ENCODE peak calls at places on chromosomes 11 and 22, in four cellular contexts. E is A549, U is K562, G is HepG2. C is an unnamed sample.

GRCh38 chr11:46877580-46877979 is 31.5 kb upstream of the CKAP5 start:
- DNase-seq in E (no peak), U (no peak), G (no peak), C (no peak)

GRCh38 chr11:75768909-75769771 is 562 bp downstream of the DGAT2 start:
- DNase-seq in E (no peak), U (no peak), G (no peak), C (no peak)

GRCh38 chr11:36149538-36150242 is 139.5 kb downstream of the COMMD9 start:
- DNase-seq in E (peak), U (peak), G (peak), C (peak)

GRCh38 chr11:35798423-35798822 is 135.8 kb downstream of the TRIM44 start:
- DNase-seq in E (no peak), U (no peak), G (no peak), C (no peak)

GRCh38 chr22:42676059-42676607 is 26.9 kb upstream of the CYB5R3 start:
- DNase-seq in E (no peak), U (no peak), G (no peak), C (no peak)

GRCh38 chr11:57639321-57640067 is 10.2 kb downstream of the YPEL4 start:
- DNase-seq in E (peak), U (no peak), G (peak), C (no peak)

GRCh38 chr11:126231725-126232459 is 20.3 kb downstream of the FAM118B start:
- DNase-seq in E (no peak), U (no peak), G (no peak), C (no peak)

GRCh38 chr11:48002565-48002964 is 22.2 kb downstream of the PTPRJ start:
- DNase-seq in E (no peak), U (no peak), G (no peak), C (no peak)

GRCh38 chr11:120121914-120122473 is 15.9 kb downstream of the TRIM29 start:
- DNase-seq in E (no peak), U (no peak), G (peak), C (no peak)

GRCh38 chr11:111283945-111284481 is 14.3 kb upstream of the POU2AF3 start:
- DNase-seq in E (no peak), U (no peak), G (no peak), C (no peak)
- TF ChIP-seq POLR2AphosphoS2 in E (no peak), U (no peak), G (no peak), C (no peak)

GRCh38 chr22:37218399-37218770 is 6.1 kb upstream of the SSTR3 start:
- DNase-seq in E (no peak), U (no peak), G (no peak), C (no peak)

GRCh38 chr22:37220543-37220968 is 8.3 kb upstream of the SSTR3 start:
- DNase-seq in E (no peak), U (no peak), G (no peak), C (no peak)

GRCh38 chr22:37219534-37219933 is 7.3 kb upstream of the SSTR3 start:
- DNase-seq in E (no peak), U (no peak), G (no peak), C (no peak)

GRCh38 chr22:37221424-37222336 is 9.4 kb upstream of the SSTR3 start:
- DNase-seq in E (no peak), U (no peak), G (no peak), C (no peak)

GRCh38 chr22:37218771-37219411 is 6.6 kb upstream of the SSTR3 start:
- DNase-seq in E (no peak), U (no peak), G (no peak), C (peak)
- TF ChIP-seq POLR2AphosphoS2 in E (no peak), U (no peak), G (no peak), C (no peak)

GRCh38 chr11:117128289-117128688 is 15.8 kb upstream of the PAFAH1B2 start:
- DNase-seq in E (no peak), U (no peak), G (no peak), C (no peak)

GRCh38 chr11:117122546-117122945 is 21.5 kb upstream of the PAFAH1B2 start:
- DNase-seq in E (no peak), U (no peak), G (no peak), C (no peak)

GRCh38 chr11:117130879-117131278 is 13.2 kb upstream of the PAFAH1B2 start:
- DNase-seq in E (peak), U (no peak), G (no peak), C (no peak)

GRCh38 chr11:117126223-117126965 is 17.7 kb upstream of the PAFAH1B2 start:
- DNase-seq in E (no peak), U (no peak), G (no peak), C (no peak)

GRCh38 chr11:117127164-117127563 is 16.9 kb upstream of the PAFAH1B2 start:
- DNase-seq in E (no peak), U (no peak), G (no peak), C (no peak)
- TF ChIP-seq POLR2AphosphoS2 in E (no peak), U (no peak), G (no peak), C (no peak)

DNA sequence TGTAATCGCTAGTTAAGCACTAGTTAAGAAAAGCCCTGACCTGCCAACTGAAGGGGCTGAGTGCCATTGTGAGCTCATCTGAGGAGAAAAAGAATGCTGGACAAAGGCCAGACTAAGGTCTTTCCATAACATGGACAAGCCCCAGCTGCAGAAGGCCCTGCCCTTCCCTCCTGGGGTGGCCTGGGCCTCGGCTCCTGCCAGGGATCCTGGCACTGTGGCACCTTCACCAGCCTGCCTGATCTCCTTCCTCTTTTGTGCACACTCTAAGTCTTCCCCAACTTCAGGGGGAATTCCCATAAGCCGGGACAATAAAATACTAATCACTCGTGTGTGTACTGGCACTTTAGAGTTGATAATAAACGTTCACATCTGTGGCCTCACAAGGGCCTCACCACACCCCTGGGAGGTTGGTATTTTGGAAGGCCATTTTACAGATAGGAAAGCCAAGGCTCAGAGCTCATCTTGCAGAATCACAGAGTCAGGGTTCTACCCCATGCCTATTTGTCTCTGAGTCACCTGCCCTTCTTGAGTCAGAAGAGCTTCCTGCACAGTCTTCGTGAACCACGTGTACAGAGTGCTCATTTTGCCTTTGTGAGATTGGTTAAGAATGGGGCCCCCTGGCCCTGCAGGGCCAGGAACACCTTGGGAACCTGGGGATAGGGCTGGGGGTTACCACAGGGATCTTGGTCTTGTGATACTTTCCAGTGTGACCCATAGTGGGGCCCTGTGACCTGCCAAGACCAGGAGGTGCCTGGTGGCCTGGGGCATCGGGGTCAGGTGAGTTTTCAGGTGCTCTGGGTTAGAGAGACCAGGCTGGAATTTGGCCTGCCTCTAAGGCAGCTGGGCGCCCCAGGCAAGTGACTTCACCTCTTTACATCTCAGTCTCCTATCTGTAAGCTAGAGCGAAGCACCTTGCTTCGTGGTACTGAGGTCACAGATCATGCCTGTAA is 9.6 kb downstream of the TMPRSS13 start:
- DNase-seq in E (no peak), U (no peak), G (no peak), C (no peak)
- TF ChIP-seq POLR2AphosphoS2 in E (no peak), U (no peak), G (no peak), C (no peak)

DNA sequence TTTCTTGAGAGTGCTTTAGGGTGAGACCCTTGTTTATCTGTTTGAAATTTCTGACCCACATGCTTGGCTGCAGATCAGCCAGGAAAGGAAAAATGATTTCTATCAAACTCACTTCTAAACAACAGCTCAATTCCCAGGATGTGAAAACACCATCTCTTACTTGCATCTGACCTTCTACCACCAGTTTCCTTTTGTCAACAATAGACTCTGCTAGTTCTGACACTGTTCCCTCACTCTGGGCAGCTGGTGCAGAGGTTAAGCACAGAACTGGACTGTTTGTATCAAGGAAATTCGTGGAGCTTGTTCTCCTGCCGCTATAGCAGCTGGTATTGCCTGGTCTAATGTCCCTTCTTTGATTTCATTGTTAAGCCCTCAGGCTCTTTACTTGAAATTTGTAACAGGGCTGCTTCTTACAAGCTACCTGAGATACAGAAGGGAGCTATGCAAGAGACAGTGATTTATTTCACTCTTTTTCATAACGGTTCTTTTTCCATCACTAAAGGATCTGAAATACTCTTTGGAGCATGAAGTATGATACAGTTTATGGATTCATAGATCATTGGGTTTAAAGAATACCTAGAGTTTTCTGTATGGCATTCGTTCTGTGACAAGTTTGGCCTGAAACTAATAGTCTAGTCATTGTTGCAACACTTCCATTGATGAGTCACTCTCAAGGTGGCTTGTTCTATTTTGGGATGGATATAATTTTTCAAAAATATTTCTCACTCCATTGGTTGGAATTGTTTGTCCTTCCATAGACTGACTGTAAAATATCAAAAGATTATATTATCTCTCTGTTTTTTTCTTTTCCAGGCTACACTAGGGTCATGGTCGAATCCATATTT is 178.2 kb upstream of the ZC3H12C start:
- DNase-seq in E (no peak), U (no peak), G (no peak), C (no peak)
- TF ChIP-seq POLR2AphosphoS2 in E (no peak), U (no peak), G (no peak), C (no peak)

C was measured in GM12878.